ENCODE peak calls at places on chromosomes 12 and 14, in eight cellular contexts. L is central memory CD4-positive, alpha-beta T cell; Y is nucleus accumbens; W is glutamatergic neuron; X is stimulated activated CD4-positive, alpha-beta T cell treated with anti-CD3 and anti-CD28 coated beads, Interleukin-4, amount 100 ng/mL, for 48 hours; M is T-helper 9 cell; T is GM03348; Q is activated T-cell treated with anti-CD3 and anti-CD28 coated beads, Interleukin-2, amount 50 U/mL, for 72 hours. G is an unnamed sample.

GRCh38 chr12:95788637-95789036 is 1.9 kb downstream of the NTN4 start:
- DNase-seq in L (no peak), Y (no peak), T (peak; percentile 24), X (no peak), W (no peak), Q (no peak), M (no peak), G (no peak)

GRCh38 chr12:68474467-68475204 is 136.1 kb upstream of the RAP1B start:
- DNase-seq in T (no peak), Q (no peak), L (no peak), M (no peak), X (no peak), W (no peak), Y (no peak), G (no peak)

GRCh38 chr14:56874375-56874774 is 64.1 kb upstream of the OTX2 start:
- DNase-seq in Q (peak; percentile 9), X (no peak), M (no peak), T (no peak), W (peak; percentile 39), Y (no peak), L (no peak), G (peak; percentile 68)

GRCh38 chr12:49295087-49296001 is at the start of gene PRPH:
- DNase-seq in L (no peak), Q (no peak), M (no peak), Y (no peak), W (peak; percentile 85), X (no peak), T (no peak), G (peak; percentile 49)

GRCh38 chr14:76938092-76938500 is 90.4 kb downstream of the IRF2BPL start:
- DNase-seq in Y (no peak), L (no peak), T (no peak), W (no peak), X (no peak), M (no peak), Q (no peak), G (no peak)

GRCh38 chr12:31033146-31033545 is 40.5 kb upstream of the DDX11 start:
- DNase-seq in M (no peak), W (no peak), X (no peak), T (no peak), Q (no peak), L (no peak), Y (no peak), G (no peak)

GRCh38 chr12:120903382-120903817 is 758 bp downstream of the SPPL3 start:
- DNase-seq in X (peak; percentile 58), M (peak; percentile 65), L (peak; percentile 70), Q (peak; percentile 68), T (peak; percentile 70), Y (peak; percentile 45), W (peak; percentile 43), G (peak; percentile 35)

GRCh38 chr12:54989829-54990228 is 5.3 kb upstream of the TESPA1 start:
- DNase-seq in T (no peak), M (no peak), X (no peak), L (no peak), Y (no peak), W (no peak), Q (no peak), G (no peak)

GRCh38 chr12:15754233-15754632 is 35.0 kb downstream of the EPS8 start:
- DNase-seq in M (no peak), Y (no peak), Q (no peak), T (peak; percentile 47), W (no peak), X (no peak), L (no peak), G (no peak)

GRCh38 chr14:92560106-92560865 is 46.7 kb downstream of the RIN3 start:
- DNase-seq in M (no peak), Q (no peak), L (peak; percentile 21), Y (no peak), W (no peak), X (no peak), T (no peak), G (no peak)

GRCh38 chr12:67366530-67367196 is 97.5 kb downstream of the CAND1 start:
- DNase-seq in M (no peak), T (peak; percentile 73), Y (no peak), X (no peak), L (no peak), W (no peak), Q (no peak), G (no peak)

GRCh38 chr12:58888131-58888783 is 32.0 kb downstream of the LRIG3 start:
- DNase-seq in Q (no peak), T (peak; percentile 36), X (no peak), W (no peak), L (no peak), Y (peak; percentile 27), M (no peak), G (no peak)

GRCh38 chr14:95500201-95500681 is 16.2 kb downstream of the SYNE3 start:
- DNase-seq in L (no peak), X (no peak), W (no peak), Y (peak; percentile 75), T (no peak), M (no peak), Q (no peak), G (no peak)

GRCh38 chr14:61977217-61977616 is 215.0 kb downstream of the SNAPC1 start:
- DNase-seq in Q (no peak), Y (no peak), M (no peak), W (no peak), L (no peak), T (no peak), X (no peak), G (no peak)

GRCh38 chr14:79325071-79325470 is 886.2 kb downstream of the DIO2 start:
- DNase-seq in L (no peak), T (no peak), M (no peak), Q (no peak), X (no peak), Y (no peak), W (no peak), G (no peak)

GRCh38 chr12:103848917-103849491 is 8.0 kb upstream of the NT5DC3 start:
- DNase-seq in Y (no peak), Q (no peak), T (no peak), M (no peak), L (no peak), W (no peak), X (no peak), G (no peak)

GRCh38 chr12:97229036-97229435 is 233.6 kb upstream of the RMST start:
- DNase-seq in L (no peak), Q (no peak), W (no peak), M (no peak), T (no peak), Y (no peak), X (no peak), G (no peak)

GRCh38 chr14:80956105-80956504 is 684 bp downstream of the TSHR start:
- DNase-seq in W (no peak), T (no peak), Q (no peak), L (no peak), Y (no peak), X (no peak), M (no peak), G (no peak)

GRCh38 chr14:26984318-26985177 is 386.7 kb upstream of the NOVA1 start:
- DNase-seq in T (peak; percentile 18), Y (peak; percentile 9), Q (peak; percentile 12), X (peak; percentile 4), W (peak; percentile 77), M (no peak), L (no peak), G (peak; percentile 70)

GRCh38 chr14:76882646-76883045 is 56.4 kb downstream of the LRRC74A start:
- DNase-seq in X (no peak), M (no peak), Q (no peak), W (no peak), L (no peak), Y (no peak), T (no peak), G (no peak)

GRCh38 chr14:105485720-105486332 is 860 bp upstream of the CRIP1 start:
- DNase-seq in W (peak; percentile 66), Q (peak; percentile 57), L (peak; percentile 72), Y (no peak), T (no peak), M (peak; percentile 60), X (peak; percentile 48), G (peak; percentile 78)